ENCODE peak calls at places on chromosomes 12 and 14, in ten cellular contexts. E, B, Z, Y, A, W, J, R, S and D are unnamed samples.

GRCh38 chr12:92469837-92470236 is 233.0 kb upstream of the PLEKHG7 start:
- DNase-seq in S (peak; percentile 18), E (no peak), Y (no peak), R (no peak), J (no peak), A (no peak), B (no peak), Z (peak; percentile 23), W (no peak), D (peak; percentile 48)

GRCh38 chr12:52946334-52946733 is 2.6 kb upstream of the KRT18 start:
- DNase-seq in B (no peak), S (peak; percentile 46), E (no peak), Y (no peak), A (no peak), W (no peak), R (no peak), J (no peak), Z (no peak), D (no peak)

GRCh38 chr14:26765768-26766550 is 168.1 kb upstream of the NOVA1 start:
- DNase-seq in J (no peak), S (peak; percentile 90), Z (peak; percentile 12), E (no peak), W (no peak), A (no peak), Y (no peak), B (no peak), R (no peak), D (no peak)

GRCh38 chr12:101698782-101699347 is 1.4 kb downstream of the CHPT1 start:
- DNase-seq in A (no peak), R (peak; percentile 13), W (no peak), S (peak; percentile 46), E (no peak), Y (no peak), Z (no peak), J (no peak), B (no peak), D (no peak)

GRCh38 chr12:69476276-69477017 is 6.3 kb downstream of the FRS2 start:
- DNase-seq in S (peak; percentile 32), E (no peak), R (no peak), B (no peak), J (no peak), Z (no peak), Y (no peak), W (no peak), A (no peak), D (no peak)

GRCh38 chr14:100645200-100645985 is 58.2 kb upstream of the BEGAIN start:
- DNase-seq in S (peak; percentile 76), B (peak; percentile 65), E (peak; percentile 27), Z (peak; percentile 94), W (peak; percentile 91), Y (peak; percentile 76), J (peak; percentile 93), R (peak; percentile 90), A (peak; percentile 83), D (peak; percentile 92)

GRCh38 chr12:132554857-132555630 is 55.3 kb downstream of the LRCOL1 start:
- DNase-seq in Y (no peak), J (no peak), A (no peak), B (no peak), W (peak; percentile 45), S (no peak), Z (no peak), R (peak; percentile 36), E (no peak), D (no peak)

GRCh38 chr14:96108061-96108795 is 69.1 kb downstream of the C14orf132 start:
- DNase-seq in B (no peak), Y (no peak), A (no peak), E (no peak), R (no peak), Z (no peak), S (no peak), J (no peak), W (no peak), D (no peak)

GRCh38 chr14:31939934-31940333 is 137.2 kb upstream of the ARHGAP5 start:
- DNase-seq in Z (no peak), S (no peak), E (no peak), B (no peak), A (no peak), Y (no peak), R (no peak), J (no peak), W (peak; percentile 53), D (peak; percentile 40)

GRCh38 chr12:112130461-112130998 is 5.2 kb downstream of the TRAFD1 start:
- DNase-seq in E (no peak), B (no peak), Z (peak; percentile 46), R (peak; percentile 89), S (peak; percentile 87), Y (no peak), A (no peak), W (no peak), J (peak; percentile 51), D (no peak)

GRCh38 chr14:67562025-67562775 is 29.1 kb downstream of the PLEKHH1 start:
- DNase-seq in B (no peak), Z (no peak), E (no peak), S (no peak), Y (no peak), J (no peak), W (no peak), A (no peak), R (no peak), D (no peak)

GRCh38 chr12:113397497-113398197 is 6.0 kb downstream of the SDS start:
- DNase-seq in S (no peak), W (no peak), Y (no peak), B (no peak), E (no peak), A (no peak), Z (no peak), J (no peak), R (no peak), D (no peak)

GRCh38 chr14:101734241-101734847 is 27.2 kb upstream of the PPP2R5C start:
- DNase-seq in Y (no peak), E (no peak), R (no peak), S (no peak), W (no peak), Z (no peak), B (no peak), A (no peak), J (no peak), D (no peak)

GRCh38 chr14:67820428-67820881 is 876 bp downstream of the RAD51B start:
- DNase-seq in S (peak; percentile 49), B (no peak), A (no peak), J (peak; percentile 79), Y (no peak), E (no peak), R (peak; percentile 23), Z (peak; percentile 64), W (no peak), D (peak; percentile 13)

GRCh38 chr14:71905860-71906259 is 26.4 kb upstream of the RGS6 start:
- DNase-seq in Y (no peak), R (no peak), B (no peak), Z (no peak), W (no peak), A (no peak), S (no peak), E (no peak), J (no peak), D (peak; percentile 8)

GRCh38 chr14:94654071-94654974 is 42.1 kb downstream of the SERPINA3 start:
- DNase-seq in A (no peak), Y (no peak), R (no peak), B (no peak), E (no peak), S (no peak), J (no peak), W (no peak), Z (no peak), D (peak; percentile 27)
- H3K27ac ChIP-seq in A (no peak overlapping the region), Y (no peak overlapping the region), R (no peak overlapping the region), B (no peak overlapping the region), E (no peak overlapping the region), S (no peak overlapping the region), J (no peak overlapping the region), W (no peak overlapping the region), Z (no peak overlapping the region), D (no peak overlapping the region)

GRCh38 chr14:92496458-92496857 is 17.1 kb upstream of the RIN3 start:
- DNase-seq in W (no peak), Y (no peak), E (no peak), J (no peak), A (no peak), B (no peak), R (no peak), Z (no peak), S (no peak), D (no peak)

GRCh38 chr14:92497391-92497790 is 16.2 kb upstream of the RIN3 start:
- DNase-seq in R (no peak), W (no peak), Z (no peak), Y (no peak), E (no peak), S (no peak), J (no peak), B (no peak), A (no peak), D (no peak)

GRCh38 chr14:92500491-92500941 is 13.1 kb upstream of the RIN3 start:
- DNase-seq in S (no peak), J (no peak), W (no peak), Z (no peak), Y (no peak), A (no peak), E (no peak), B (no peak), R (no peak), D (no peak)

GRCh38 chr14:92501891-92502351 is 11.7 kb upstream of the RIN3 start:
- DNase-seq in A (no peak), E (no peak), Y (no peak), R (no peak), J (no peak), W (no peak), S (no peak), B (no peak), Z (no peak), D (no peak)

GRCh38 chr14:92499216-92499615 is 14.4 kb upstream of the RIN3 start:
- DNase-seq in E (no peak), B (no peak), W (no peak), S (no peak), J (no peak), R (no peak), A (no peak), Z (no peak), Y (no peak), D (no peak)
- H3K27ac ChIP-seq in E (no peak overlapping the region), B (no peak overlapping the region), W (no peak overlapping the region), S (no peak overlapping the region), J (no peak overlapping the region), R (no peak overlapping the region), A (no peak overlapping the region), Z (no peak overlapping the region), Y (no peak overlapping the region), D (no peak overlapping the region)

GRCh38 chr14:62015945-62016344 is 253.7 kb downstream of the SNAPC1 start:
- DNase-seq in Y (no peak), W (no peak), B (no peak), J (no peak), R (no peak), S (no peak), Z (no peak), E (no peak), A (no peak), D (no peak)
- H3K27ac ChIP-seq in Y (no peak overlapping the region), W (no peak overlapping the region), B (no peak overlapping the region), J (no peak overlapping the region), R (no peak overlapping the region), S (peak overlapping the region; percentile 73), Z (no peak overlapping the region), E (no peak overlapping the region), A (no peak overlapping the region), D (no peak overlapping the region)

DNA sequence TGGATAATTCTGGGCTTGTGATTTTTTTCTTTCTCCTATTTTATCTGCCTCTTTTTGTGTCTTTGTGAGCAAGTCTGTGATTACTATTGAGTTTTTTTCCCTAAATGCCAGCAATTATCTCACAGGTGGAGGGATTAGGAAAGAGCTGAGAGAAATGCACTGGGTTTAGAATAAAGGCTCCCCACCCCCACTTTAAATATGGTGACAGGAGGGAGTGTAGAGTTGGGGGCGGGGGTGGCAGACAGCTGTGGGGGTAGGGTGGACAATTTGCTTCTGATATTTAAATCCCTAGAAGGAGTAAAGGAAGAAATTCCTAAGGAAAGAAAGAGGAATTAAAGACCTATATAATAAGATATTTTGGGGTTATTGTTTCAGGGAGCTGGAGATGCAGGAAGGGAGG is 145.9 kb downstream of the NRXN3 start:
- DNase-seq in S (no peak), J (no peak), A (no peak), W (peak; percentile 67), R (no peak), B (no peak), Y (no peak), Z (no peak), E (no peak), D (no peak)
- H3K27ac ChIP-seq in S (no peak overlapping the region), J (no peak overlapping the region), A (no peak overlapping the region), W (peak overlapping the region; percentile 54), R (no peak overlapping the region), B (no peak overlapping the region), Y (no peak overlapping the region), Z (no peak overlapping the region), E (no peak overlapping the region), D (no peak overlapping the region)